ENCODE peak calls at places on chromosomes 3 and 15, in six cellular contexts. L, Z, D, Y, F and S are unnamed samples. For H3K27me3, the result is how much of the 10 kb centered on the place peaks cover.

GRCh38 chr15:57298204-57298603 is 78.1 kb upstream of the CGNL1 start:
- DNase-seq in L (peak), Z (no peak), D (peak), Y (no peak), F (no peak), S (no peak)

GRCh38 chr3:47260605-47261004 is 22.0 kb downstream of the KIF9 start:
- DNase-seq in L (peak), Z (no peak), D (no peak), Y (no peak), F (no peak), S (no peak)

GRCh38 chr15:67172172-67172571 is 82.3 kb downstream of the AAGAB start:
- DNase-seq in L (no peak), Z (peak), D (no peak), Y (no peak), F (no peak), S (peak)

GRCh38 chr3:78839710-78840109 is 928.1 kb downstream of the ROBO1 start:
- DNase-seq in L (no peak), Z (peak), D (no peak), Y (no peak), F (no peak), S (peak)

GRCh38 chr15:77830041-77830440 is 197.3 kb upstream of the LINGO1 start:
- DNase-seq in L (no peak), Z (no peak), D (no peak), Y (no peak), F (no peak), S (peak)

GRCh38 chr3:16090013-16090412 is 84.5 kb upstream of the GALNT15 start:
- DNase-seq in L (peak), Z (peak), D (peak), Y (no peak), F (no peak), S (peak)

GRCh38 chr3:29639621-29640290 is 358.9 kb downstream of the RBMS3 start:
- DNase-seq in L (no peak), Z (no peak), D (no peak), Y (no peak), F (no peak), S (no peak)

GRCh38 chr15:28128036-28128435 is 28.9 kb upstream of the OCA2 start:
- DNase-seq in L (no peak), Z (no peak), D (no peak), Y (no peak), F (no peak), S (no peak)

GRCh38 chr15:98996619-98997018 is 11.0 kb downstream of the PGPEP1L start:
- DNase-seq in L (no peak), Z (peak), D (no peak), Y (no peak), F (no peak), S (peak)

GRCh38 chr3:155110996-155111901 is 31.1 kb downstream of the MME start:
- DNase-seq in L (no peak), Z (no peak), D (no peak), Y (no peak), F (no peak), S (no peak)

GRCh38 chr3:155744091-155744625 is 713 bp downstream of the PLCH1 start:
- DNase-seq in L (peak), Z (peak), D (no peak), Y (peak), F (peak), S (no peak)

GRCh38 chr3:195097331-195098255 is 173.4 kb downstream of the XXYLT1 start:
- DNase-seq in L (no peak), Z (no peak), D (no peak), Y (no peak), F (no peak), S (peak)

GRCh38 chr15:57026016-57026602 is 107.7 kb downstream of the TCF12 start:
- DNase-seq in L (no peak), Z (no peak), D (no peak), Y (no peak), F (no peak), S (no peak)

GRCh38 chr3:197482001-197482400 is 73.8 kb downstream of the BDH1 start:
- DNase-seq in L (no peak), Z (peak), D (no peak), Y (no peak), F (no peak), S (peak)

GRCh38 chr15:71775857-71776256 is 34.5 kb upstream of the NR2E3 start:
- DNase-seq in L (no peak), Z (no peak), D (no peak), Y (no peak), F (no peak), S (no peak)

GRCh38 chr15:28117591-28117990 is 18.5 kb upstream of the OCA2 start:
- DNase-seq in L (no peak), Z (no peak), D (no peak), Y (no peak), F (no peak), S (no peak)

GRCh38 chr3:42270561-42270960 is 4.6 kb upstream of the CCK start:
- DNase-seq in L (no peak), Z (no peak), D (no peak), Y (no peak), F (no peak), S (no peak)

GRCh38 chr3:162122405-162122804 is 625.8 kb downstream of the OTOL1 start:
- DNase-seq in L (no peak), Z (no peak), D (no peak), Y (no peak), F (no peak), S (no peak)

GRCh38 chr3:114442251-114442650 is 148.4 kb downstream of the TIGIT start:
- DNase-seq in L (no peak), Z (peak), D (peak), Y (no peak), F (no peak), S (peak)

GRCh38 chr15:40360015-40360414 is 2.0 kb downstream of the DISP2 start:
- DNase-seq in L (no peak), Z (no peak), D (no peak), Y (no peak), F (no peak), S (peak)

GRCh38 chr3:102790742-102791141 is 355.9 kb downstream of the ZPLD1 start:
- DNase-seq in L (no peak), Z (no peak), D (peak), Y (no peak), F (no peak), S (peak)

GRCh38 chr3:181694805-181695660 is 16.7 kb upstream of the SOX2 start:
- DNase-seq in L (peak), Z (no peak), D (no peak), Y (no peak), F (peak), S (peak)

GRCh38 chr15:95394186-95395067 is 936.1 kb upstream of the NR2F2 start:
- DNase-seq in L (no peak), Z (no peak), D (peak), Y (no peak), F (no peak), S (no peak)

GRCh38 chr15:67228286-67228685 is 26.2 kb downstream of the AAGAB start:
- DNase-seq in L (no peak), Z (no peak), D (no peak), Y (no peak), F (no peak), S (no peak)

GRCh38 chr15:80265021-80265420 is 13.0 kb upstream of the CTXND1 start:
- DNase-seq in L (no peak), Z (peak), D (no peak), Y (no peak), F (no peak), S (peak)

GRCh38 chr3:185807455-185808068 is 17.3 kb downstream of the IGF2BP2 start:
- DNase-seq in L (no peak), Z (peak), D (no peak), Y (no peak), F (no peak), S (peak)

GRCh38 chr15:48449734-48450133 is 118.5 kb downstream of the DUT start:
- DNase-seq in L (no peak), Z (no peak), D (no peak), Y (no peak), F (no peak), S (no peak)

GRCh38 chr15:38440353-38441129 is 13.4 kb upstream of the FAM98B start:
- DNase-seq in L (no peak), Z (peak), D (peak), Y (no peak), F (peak), S (peak)

GRCh38 chr3:24519368-24520100 is 24.9 kb upstream of the THRB start:
- DNase-seq in L (no peak), Z (no peak), D (no peak), Y (peak), F (peak), S (no peak)

GRCh38 chr3:160253298-160253697 is 28.1 kb downstream of the C3orf80 start:
- DNase-seq in L (no peak), Z (no peak), D (no peak), Y (no peak), F (no peak), S (no peak)

GRCh38 chr15:101528108-101528916 is 38.8 kb upstream of the PCSK6 start:
- DNase-seq in L (peak), Z (no peak), D (no peak), Y (peak), F (peak), S (no peak)

GRCh38 chr3:29906906-29907305 is 626.0 kb downstream of the RBMS3 start:
- DNase-seq in L (no peak), Z (no peak), D (no peak), Y (no peak), F (no peak), S (no peak)

GRCh38 chr3:32493437-32494414 is 8.9 kb downstream of the CMTM6 start:
- DNase-seq in L (no peak), Z (no peak), D (no peak), Y (no peak), F (no peak), S (peak)

GRCh38 chr3:20028846-20029430 is 11.3 kb upstream of the KAT2B start:
- DNase-seq in L (no peak), Z (no peak), D (no peak), Y (no peak), F (no peak), S (no peak)

GRCh38 chr3:15551902-15552301 is 30.4 kb upstream of the COLQ start:
- DNase-seq in L (no peak), Z (no peak), D (no peak), Y (no peak), F (no peak), S (no peak)

GRCh38 chr3:157559401-157559800 is 56.2 kb upstream of the VEPH1 start:
- DNase-seq in L (no peak), Z (no peak), D (no peak), Y (no peak), F (no peak), S (no peak)
- H3K27me3 ChIP-seq in L (under half), Z (under half), D (under half), Y (under half), F (under half), S (under half)

GRCh38 chr3:45906681-45907220 is 20.4 kb downstream of the CCR9 start:
- DNase-seq in L (no peak), Z (peak), D (peak), Y (no peak), F (no peak), S (peak)
- TF ChIP-seq CTCF in L (no peak), Z (peak), D (peak), Y (no peak), F (no peak), S (peak)

GRCh38 chr3:147405552-147406254 is 640 bp downstream of the ZIC4 start:
- DNase-seq in L (no peak), Z (no peak), D (no peak), Y (no peak), F (no peak), S (no peak)
- H3K27me3 ChIP-seq in L (under half), Z (half or more), D (half or more), Y (half or more), F (half or more), S (half or more)

GRCh38 chr3:146163584-146163983 is 2.6 kb upstream of the PLOD2 start:
- DNase-seq in L (no peak), Z (peak), D (no peak), Y (no peak), F (no peak), S (peak)
- TF ChIP-seq CTCF in L (peak), Z (peak), D (peak), Y (peak), F (no peak), S (peak)